ENCODE peak calls at places on chromosomes 2 and 18, in six cellular contexts. Q is neuronal stem cell, W is mesendoderm, V is IMR-90, A is trophoblast cell, J is H9. H is an unnamed sample.

GRCh38 chr18:48531979-48532378 is 6.9 kb upstream of the CTIF start:
- DNase-seq in V (no peak), W (no peak), Q (no peak), A (no peak), J (peak; percentile 20), H (no peak)

GRCh38 chr18:8661754-8662573 is 43.4 kb upstream of the MTCL1 start:
- DNase-seq in A (no peak), Q (peak; percentile 56), J (peak; percentile 92), V (peak; percentile 28), W (peak; percentile 99), H (peak; percentile 48)

GRCh38 chr2:144244938-144245337 is 275.0 kb downstream of the ZEB2 start:
- DNase-seq in V (no peak), Q (no peak), J (no peak), A (no peak), W (no peak), H (no peak)

GRCh38 chr2:177245010-177245422 is 19.5 kb downstream of the NFE2L2 start:
- DNase-seq in J (no peak), A (no peak), V (peak; percentile 88), W (peak; percentile 82), Q (no peak), H (peak; percentile 98)

GRCh38 chr2:72137498-72138010 is 10.1 kb downstream of the CYP26B1 start:
- DNase-seq in A (no peak), V (peak; percentile 18), Q (peak; percentile 61), W (peak; percentile 65), J (peak; percentile 80), H (peak; percentile 52)

GRCh38 chr2:6111676-6112294 is 419.6 kb downstream of the SOX11 start:
- DNase-seq in Q (no peak), J (no peak), W (no peak), V (no peak), A (no peak), H (no peak)

GRCh38 chr2:106694960-106695470 is 191.0 kb downstream of the ST6GAL2 start:
- DNase-seq in Q (no peak), A (no peak), W (no peak), J (no peak), V (no peak), H (no peak)

GRCh38 chr2:9752441-9753275 is 90.6 kb upstream of the TAF1B start:
- DNase-seq in Q (no peak), J (no peak), A (no peak), W (no peak), V (peak; percentile 70), H (no peak)

GRCh38 chr2:179677148-179677688 is 184.2 kb downstream of the ZNF385B start:
- DNase-seq in A (no peak), J (no peak), Q (no peak), W (no peak), V (peak; percentile 35), H (no peak)

GRCh38 chr2:74104839-74105238 is 42.9 kb downstream of the BOLA3 start:
- DNase-seq in W (no peak), V (no peak), Q (no peak), J (no peak), A (no peak), H (no peak)

GRCh38 chr2:199955007-199955338 is 318 bp downstream of the TYW5 start:
- DNase-seq in A (peak; percentile 33), Q (no peak), V (no peak), W (no peak), J (no peak), H (no peak)

GRCh38 chr2:63698825-63699548 is 110.2 kb downstream of the MDH1 start:
- DNase-seq in V (peak; percentile 79), W (peak; percentile 96), A (peak; percentile 36), J (peak; percentile 81), Q (peak; percentile 20), H (peak; percentile 93)

GRCh38 chr2:195592101-195592500 is 64.9 kb upstream of the SLC39A10 start:
- DNase-seq in W (peak; percentile 75), Q (no peak), A (no peak), J (no peak), V (no peak), H (no peak)

GRCh38 chr2:154532004-154532403 is 166.5 kb upstream of the KCNJ3 start:
- DNase-seq in A (no peak), J (no peak), V (no peak), Q (no peak), W (no peak), H (no peak)

GRCh38 chr18:48279312-48279711 is 129.9 kb downstream of the ZBTB7C start:
- DNase-seq in A (no peak), J (no peak), V (no peak), Q (no peak), W (no peak), H (no peak)

GRCh38 chr2:128092656-128093055 is 1.7 kb downstream of the UGGT1 start:
- DNase-seq in A (no peak), W (peak; percentile 10), Q (no peak), V (no peak), J (no peak), H (no peak)

GRCh38 chr2:173184031-173185004 is 108.7 kb downstream of the MAP3K20 start:
- DNase-seq in Q (no peak), W (peak; percentile 90), J (peak; percentile 59), A (no peak), V (peak; percentile 100), H (peak; percentile 99)

GRCh38 chr2:51717318-51717717 is 685.4 kb upstream of the NRXN1 start:
- DNase-seq in Q (no peak), A (no peak), V (peak; percentile 97), W (no peak), J (no peak), H (peak; percentile 93)

GRCh38 chr2:148906136-148906535 is 31.1 kb downstream of the KIF5C start:
- DNase-seq in V (no peak), J (no peak), Q (no peak), A (no peak), W (no peak), H (no peak)

GRCh38 chr2:202306034-202306433 is 40.5 kb downstream of the NOP58 start:
- DNase-seq in W (no peak), J (no peak), V (no peak), A (no peak), Q (no peak), H (no peak)

GRCh38 chr2:172496096-172496709 is 59.7 kb upstream of the PDK1 start:
- DNase-seq in W (no peak), A (no peak), V (no peak), J (no peak), Q (no peak), H (no peak)

GRCh38 chr2:75321558-75321957 is 122.2 kb upstream of the TACR1 start:
- DNase-seq in J (no peak), W (no peak), A (no peak), Q (no peak), V (no peak), H (no peak)

GRCh38 chr2:14451312-14451711 is 181.2 kb upstream of the LRATD1 start:
- DNase-seq in V (no peak), A (no peak), Q (no peak), W (peak; percentile 25), J (no peak), H (no peak)

GRCh38 chr2:7895356-7895755 is 786.5 kb upstream of the ID2 start:
- DNase-seq in V (no peak), Q (no peak), J (no peak), A (no peak), W (no peak), H (no peak)

GRCh38 chr18:36402765-36403396 is 105.4 kb downstream of the FHOD3 start:
- DNase-seq in J (peak; percentile 61), A (no peak), Q (no peak), V (peak; percentile 35), W (peak; percentile 57), H (no peak)

GRCh38 chr2:79189465-79189864 is 29.9 kb upstream of the REG3A start:
- DNase-seq in J (no peak), W (peak; percentile 71), Q (peak; percentile 29), V (no peak), A (no peak), H (no peak)

GRCh38 chr2:138948070-138948539 is 167.9 kb upstream of the NXPH2 start:
- DNase-seq in W (peak; percentile 70), A (no peak), Q (no peak), J (no peak), V (peak; percentile 33), H (peak; percentile 97)

GRCh38 chr2:99988567-99988966 is 153.8 kb downstream of the AFF3 start:
- DNase-seq in W (no peak), A (no peak), J (no peak), V (no peak), Q (no peak), H (no peak)

GRCh38 chr2:99984781-99985525 is 157.4 kb downstream of the AFF3 start:
- DNase-seq in W (peak; percentile 3), A (no peak), V (peak; percentile 73), Q (no peak), J (no peak), H (peak; percentile 26)

DNA sequence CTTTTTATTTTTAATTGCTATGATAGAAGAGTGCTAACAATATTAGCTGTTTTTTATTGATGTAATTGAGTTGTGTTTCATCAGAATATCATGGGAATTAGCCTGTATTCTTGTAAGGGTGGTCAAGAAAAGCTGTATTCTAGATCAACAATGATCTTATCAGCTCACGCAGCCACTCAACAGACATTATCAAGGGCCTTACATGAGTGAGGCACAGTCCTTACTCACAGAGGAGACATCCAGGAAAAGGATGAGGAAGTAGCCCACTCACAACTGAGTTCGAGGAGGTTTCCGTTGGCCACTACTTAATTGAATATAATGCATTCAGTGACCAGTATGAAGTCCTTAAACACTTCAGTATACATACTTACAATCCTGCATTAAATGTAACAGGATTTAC is 152.5 kb downstream of the AFF3 start:
- DNase-seq in W (no peak), Q (no peak), A (no peak), J (no peak), V (no peak), H (no peak)
- H2BK120ac ChIP-seq in W (no peak overlapping the region), Q (no peak overlapping the region), A (no peak overlapping the region), J (no peak overlapping the region), V (no peak overlapping the region), H (no peak overlapping the region)

GRCh38 chr2:230712443-230713330 is at the start of gene CAB39:
- DNase-seq in V (peak; percentile 86), J (peak; percentile 93), A (peak; percentile 86), Q (peak; percentile 90), W (peak; percentile 94), H (peak; percentile 86)
- H2BK120ac ChIP-seq in V (peak within 1 kb of the TSS; percentile 65), J (no peak within 1 kb of the TSS), A (peak within 1 kb of the TSS; percentile 77), Q (no peak within 1 kb of the TSS), W (peak within 1 kb of the TSS; percentile 21), H (peak within 1 kb of the TSS; percentile 96)

GRCh38 chr2:41394541-41394940 is 653.3 kb upstream of the PKDCC start:
- DNase-seq in A (no peak), W (peak; percentile 19), V (no peak), Q (no peak), J (no peak), H (no peak)
- H2BK120ac ChIP-seq in A (no peak overlapping the region), W (no peak overlapping the region), V (no peak overlapping the region), Q (no peak overlapping the region), J (no peak overlapping the region), H (no peak overlapping the region)

GRCh38 chr2:219488149-219488843 is 10.4 kb upstream of the GMPPA start:
- DNase-seq in J (no peak), A (no peak), V (no peak), Q (no peak), W (no peak), H (no peak)

GRCh38 chr2:219485201-219485580 is 13.5 kb upstream of the GMPPA start:
- DNase-seq in Q (no peak), V (no peak), A (no peak), W (no peak), J (no peak), H (no peak)

GRCh38 chr2:219488844-219489194 is 9.9 kb upstream of the GMPPA start:
- DNase-seq in A (no peak), W (no peak), J (no peak), Q (no peak), V (no peak), H (no peak)

GRCh38 chr2:219484343-219485200 is 14.1 kb upstream of the GMPPA start:
- DNase-seq in Q (no peak), W (no peak), V (no peak), A (no peak), J (no peak), H (peak; percentile 32)

GRCh38 chr2:219486424-219486959 is 12.2 kb upstream of the GMPPA start:
- DNase-seq in W (peak; percentile 61), A (no peak), V (no peak), Q (no peak), J (peak; percentile 83), H (no peak)
- H2BK120ac ChIP-seq in W (no peak overlapping the region), A (no peak overlapping the region), V (no peak overlapping the region), Q (no peak overlapping the region), J (no peak overlapping the region), H (no peak overlapping the region)

H was measured in mesenchymal stem cell.